ENCODE peak calls at places on chromosomes 11 and 22, in seven cellular contexts. One of them, this sample, is unnamed.

GRCh38 chr11:91527380-91528030 is 697.1 kb upstream of the FAT3 start:
- DNase-seq in mesendoderm: peak
- DNase-seq in H1: no peak
- DNase-seq in mesenchymal stem cell: no peak
- DNase-seq in IMR-90: no peak
- DNase-seq in H9: peak
- DNase-seq in trophoblast cell: no peak
- DNase-seq in this sample: no peak

GRCh38 chr11:113904379-113905101 is at the start of gene HTR3B:
- DNase-seq in H9: no peak
- DNase-seq in trophoblast cell: no peak
- DNase-seq in mesenchymal stem cell: no peak
- DNase-seq in mesendoderm: peak
- DNase-seq in IMR-90: no peak
- DNase-seq in H1: no peak
- DNase-seq in this sample: no peak

GRCh38 chr22:45830531-45831245 is 146.3 kb downstream of the WNT7B start:
- DNase-seq in mesenchymal stem cell: peak
- DNase-seq in H9: no peak
- DNase-seq in mesendoderm: no peak
- DNase-seq in trophoblast cell: no peak
- DNase-seq in IMR-90: peak
- DNase-seq in H1: no peak
- DNase-seq in this sample: no peak

GRCh38 chr22:36143956-36144355 is 16.6 kb downstream of the APOL3 start:
- DNase-seq in mesendoderm: no peak
- DNase-seq in mesenchymal stem cell: no peak
- DNase-seq in H9: no peak
- DNase-seq in IMR-90: no peak
- DNase-seq in H1: no peak
- DNase-seq in trophoblast cell: no peak
- DNase-seq in this sample: no peak

GRCh38 chr11:5288108-5288911 is 13.4 kb downstream of the OR51B4 start:
- DNase-seq in H1: no peak
- DNase-seq in mesenchymal stem cell: peak
- DNase-seq in trophoblast cell: no peak
- DNase-seq in H9: no peak
- DNase-seq in IMR-90: peak
- DNase-seq in mesendoderm: peak
- DNase-seq in this sample: no peak

GRCh38 chr11:64804346-64805210 is 1.6 kb upstream of the MAP4K2 start:
- DNase-seq in IMR-90: no peak
- DNase-seq in mesenchymal stem cell: peak
- DNase-seq in mesendoderm: peak
- DNase-seq in H9: peak
- DNase-seq in H1: no peak
- DNase-seq in trophoblast cell: no peak
- DNase-seq in this sample: no peak

GRCh38 chr22:38491707-38492348 is 14.3 kb downstream of the DDX17 start:
- DNase-seq in H9: no peak
- DNase-seq in mesendoderm: no peak
- DNase-seq in mesenchymal stem cell: peak
- DNase-seq in IMR-90: peak
- DNase-seq in trophoblast cell: no peak
- DNase-seq in H1: no peak
- DNase-seq in this sample: no peak

GRCh38 chr22:32020117-32020516 is 22.9 kb upstream of the SLC5A1 start:
- DNase-seq in H1: no peak
- DNase-seq in IMR-90: peak
- DNase-seq in mesenchymal stem cell: peak
- DNase-seq in trophoblast cell: no peak
- DNase-seq in H9: no peak
- DNase-seq in mesendoderm: no peak
- DNase-seq in this sample: no peak

GRCh38 chr22:41001722-41002122 is 50.5 kb downstream of the RBX1 start:
- DNase-seq in H9: no peak
- DNase-seq in mesendoderm: peak
- DNase-seq in mesenchymal stem cell: peak
- DNase-seq in trophoblast cell: peak
- DNase-seq in H1: no peak
- DNase-seq in IMR-90: peak
- DNase-seq in this sample: no peak

GRCh38 chr11:13260963-13261599 is 16.5 kb upstream of the BMAL1 start:
- DNase-seq in mesenchymal stem cell: no peak
- DNase-seq in trophoblast cell: no peak
- DNase-seq in mesendoderm: no peak
- DNase-seq in H1: no peak
- DNase-seq in IMR-90: peak
- DNase-seq in H9: no peak
- DNase-seq in this sample: no peak

GRCh38 chr11:57249384-57250319 is 12.6 kb upstream of the APLNR start:
- DNase-seq in trophoblast cell: peak
- DNase-seq in H9: no peak
- DNase-seq in IMR-90: peak
- DNase-seq in mesendoderm: peak
- DNase-seq in mesenchymal stem cell: peak
- DNase-seq in H1: peak
- DNase-seq in this sample: peak

GRCh38 chr11:122363306-122363705 is 247.3 kb upstream of the BLID start:
- DNase-seq in H9: no peak
- DNase-seq in trophoblast cell: no peak
- DNase-seq in H1: no peak
- DNase-seq in mesenchymal stem cell: no peak
- DNase-seq in mesendoderm: no peak
- DNase-seq in IMR-90: no peak
- DNase-seq in this sample: no peak

GRCh38 chr11:62142921-62143320 is 19.1 kb downstream of the INCENP start:
- DNase-seq in IMR-90: no peak
- DNase-seq in mesenchymal stem cell: no peak
- DNase-seq in trophoblast cell: no peak
- DNase-seq in H1: no peak
- DNase-seq in H9: no peak
- DNase-seq in mesendoderm: no peak
- DNase-seq in this sample: no peak

GRCh38 chr22:36373258-36373579 is 14.5 kb downstream of the MYH9 start:
- DNase-seq in H1: no peak
- DNase-seq in mesenchymal stem cell: no peak
- DNase-seq in H9: no peak
- DNase-seq in trophoblast cell: no peak
- DNase-seq in mesendoderm: peak
- DNase-seq in IMR-90: peak
- DNase-seq in this sample: no peak

GRCh38 chr22:24953294-24954113 is 988 bp downstream of the KIAA1671 start:
- DNase-seq in IMR-90: no peak
- DNase-seq in H9: no peak
- DNase-seq in trophoblast cell: no peak
- DNase-seq in mesendoderm: no peak
- DNase-seq in H1: peak
- DNase-seq in mesenchymal stem cell: peak
- DNase-seq in this sample: no peak

DNA sequence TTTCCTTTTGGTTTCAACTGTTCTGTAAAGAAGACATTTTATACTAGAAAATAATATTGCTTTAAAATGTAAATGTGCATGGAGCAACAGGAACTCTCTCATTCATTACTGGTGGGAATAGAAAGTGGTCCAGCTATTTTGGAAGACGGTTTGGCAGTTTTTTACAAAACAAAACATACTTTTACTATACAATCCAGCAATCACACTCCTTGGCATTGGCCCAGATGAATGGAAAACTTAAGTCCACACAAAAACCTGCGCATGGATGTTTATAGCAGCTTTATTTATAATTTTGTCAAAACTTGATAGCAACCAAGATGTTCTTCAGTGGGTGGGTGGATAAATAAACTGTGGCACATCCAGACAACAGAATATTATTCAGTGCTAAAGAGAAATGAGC is 49.9 kb upstream of the SEPTIN5 start:
- DNase-seq in trophoblast cell: no peak
- DNase-seq in mesendoderm: no peak
- DNase-seq in mesenchymal stem cell: no peak
- DNase-seq in H1: no peak
- DNase-seq in IMR-90: peak
- DNase-seq in H9: no peak
- DNase-seq in this sample: no peak
- H2BK5ac ChIP-seq in trophoblast cell: no peak
- H2BK5ac ChIP-seq in mesendoderm: no peak
- H2BK5ac ChIP-seq in mesenchymal stem cell: no peak
- H2BK5ac ChIP-seq in H1: no peak
- H2BK5ac ChIP-seq in IMR-90: no peak
- H2BK5ac ChIP-seq in H9: no peak
- H2BK5ac ChIP-seq in this sample: no peak

GRCh38 chr22:23001463-23001862 is 68.9 kb upstream of the GNAZ start:
- DNase-seq in H1: no peak
- DNase-seq in H9: no peak
- DNase-seq in mesendoderm: no peak
- DNase-seq in trophoblast cell: no peak
- DNase-seq in mesenchymal stem cell: no peak
- DNase-seq in IMR-90: no peak
- DNase-seq in this sample: no peak
- H3K18ac ChIP-seq in H1: no peak
- H3K18ac ChIP-seq in H9: no peak
- H3K18ac ChIP-seq in mesendoderm: no peak
- H3K18ac ChIP-seq in trophoblast cell: no peak
- H3K18ac ChIP-seq in mesenchymal stem cell: no peak
- H3K18ac ChIP-seq in IMR-90: no peak
- H3K18ac ChIP-seq in this sample: no peak

GRCh38 chr11:74602637-74603591 is 10.5 kb downstream of the POLD3 start:
- DNase-seq in mesendoderm: no peak
- DNase-seq in IMR-90: no peak
- DNase-seq in trophoblast cell: no peak
- DNase-seq in mesenchymal stem cell: no peak
- DNase-seq in H1: no peak
- DNase-seq in H9: no peak
- DNase-seq in this sample: no peak
- H4K8ac ChIP-seq in mesendoderm: no peak
- H4K8ac ChIP-seq in IMR-90: no peak
- H4K8ac ChIP-seq in trophoblast cell: no peak
- H4K8ac ChIP-seq in mesenchymal stem cell: no peak
- H4K8ac ChIP-seq in H1: no peak
- H4K8ac ChIP-seq in H9: no peak
- H4K8ac ChIP-seq in this sample: no peak

DNA sequence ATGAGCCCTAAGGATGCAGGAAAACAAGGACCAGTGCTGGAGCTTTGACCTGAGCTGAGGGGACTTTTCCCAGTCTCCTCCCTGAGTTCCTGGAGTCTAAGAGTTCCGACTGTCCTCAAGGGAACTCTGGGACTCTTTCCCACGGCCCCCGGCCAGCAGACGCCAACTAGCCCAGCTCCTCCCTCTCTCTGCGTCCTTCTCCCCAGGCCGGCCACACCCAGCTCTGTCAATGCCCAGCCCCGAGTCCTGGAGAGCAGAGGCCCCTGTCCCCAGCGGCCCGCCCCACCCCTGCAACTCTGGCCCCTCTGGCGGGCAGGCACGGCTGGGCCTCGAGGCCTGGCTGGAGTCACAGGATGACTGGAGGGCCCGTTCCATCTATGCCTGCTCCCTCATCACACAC is 29.8 kb downstream of the NECTIN1 start:
- DNase-seq in mesenchymal stem cell: peak
- DNase-seq in trophoblast cell: no peak
- DNase-seq in mesendoderm: no peak
- DNase-seq in IMR-90: no peak
- DNase-seq in H1: no peak
- DNase-seq in H9: no peak
- DNase-seq in this sample: no peak
- H2BK5ac ChIP-seq in mesenchymal stem cell: no peak
- H2BK5ac ChIP-seq in trophoblast cell: no peak
- H2BK5ac ChIP-seq in mesendoderm: no peak
- H2BK5ac ChIP-seq in IMR-90: no peak
- H2BK5ac ChIP-seq in H1: no peak
- H2BK5ac ChIP-seq in H9: no peak
- H2BK5ac ChIP-seq in this sample: no peak